ENCODE peak calls at places on chromosomes 2 and 18, in six cellular contexts. U, X, T, K, M and I are unnamed samples. For H3K4me1 and H3K27me3, the result is how much of the 10 kb centered on the place peaks cover.

GRCh38 chr2:62363166-62363565 is 142.8 kb downstream of the TMEM17 start:
- DNase-seq in M (no peak), K (no peak), T (no peak), X (no peak), U (no peak), I (no peak)

GRCh38 chr2:199431748-199432213 is 26.0 kb downstream of the SATB2 start:
- DNase-seq in T (no peak), X (no peak), K (no peak), U (no peak), M (no peak), I (no peak)

GRCh38 chr2:233990261-233990798 is 60.2 kb upstream of the SPP2 start:
- DNase-seq in U (no peak), M (no peak), T (no peak), X (peak), K (no peak), I (peak)

GRCh38 chr2:222673273-222673672 is 1.8 kb downstream of the MOGAT1 start:
- DNase-seq in T (no peak), X (no peak), M (no peak), U (no peak), K (no peak), I (no peak)

GRCh38 chr2:156663757-156664409 is 227.7 kb downstream of the GPD2 start:
- DNase-seq in K (no peak), X (no peak), M (no peak), U (no peak), T (no peak), I (no peak)

GRCh38 chr2:108583903-108584520 is 49.7 kb downstream of the LIMS1 start:
- DNase-seq in U (peak), T (no peak), M (no peak), X (peak), K (peak), I (peak)

GRCh38 chr2:119207447-119207846 is 16.2 kb upstream of the STEAP3 start:
- DNase-seq in M (no peak), U (no peak), K (no peak), T (no peak), X (peak), I (no peak)

GRCh38 chr18:42742474-42742873 is 373.0 kb downstream of the RIT2 start:
- DNase-seq in M (no peak), T (no peak), U (no peak), X (no peak), K (no peak), I (no peak)

GRCh38 chr2:182023235-182023634 is 37.6 kb downstream of the PPP1R1C start:
- DNase-seq in M (no peak), X (no peak), T (no peak), K (no peak), U (no peak), I (no peak)

GRCh38 chr2:56185101-56185581 is 1.4 kb downstream of the CCDC85A start:
- DNase-seq in M (no peak), T (peak), U (peak), X (peak), K (peak), I (no peak)

DNA sequence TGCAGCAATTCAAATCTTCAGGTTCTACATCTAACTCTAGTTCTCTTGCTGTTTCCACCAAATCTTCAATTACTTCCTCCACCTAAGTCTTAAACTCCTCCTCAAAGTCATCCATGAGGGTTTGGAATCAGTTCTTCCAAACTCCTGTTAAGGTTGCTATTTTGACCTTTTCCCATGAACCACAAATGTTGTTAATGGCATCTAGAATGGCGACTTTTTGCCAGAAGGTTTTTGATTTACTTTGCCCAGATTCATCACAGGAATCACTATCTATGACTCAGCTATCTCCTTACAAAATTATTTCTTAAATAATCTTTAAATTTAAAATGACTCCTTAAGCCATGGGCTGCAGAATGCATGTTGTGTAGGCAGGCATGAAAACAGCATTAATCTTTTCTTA is 368.9 kb upstream of the TNP1 start:
- DNase-seq in K (no peak), M (no peak), T (no peak), U (no peak), X (no peak), I (no peak)
- H3K4me1 ChIP-seq in K (under half), M (under half), T (under half), U (under half), X (under half), I (under half)

GRCh38 chr18:57437782-57438668 is 2.9 kb downstream of the ONECUT2 start:
- DNase-seq in X (peak), T (no peak), K (peak), M (no peak), U (peak), I (no peak)
- H3K4me3 ChIP-seq in X (no peak), T (peak), K (peak), M (no peak), U (peak), I (no peak)

DNA sequence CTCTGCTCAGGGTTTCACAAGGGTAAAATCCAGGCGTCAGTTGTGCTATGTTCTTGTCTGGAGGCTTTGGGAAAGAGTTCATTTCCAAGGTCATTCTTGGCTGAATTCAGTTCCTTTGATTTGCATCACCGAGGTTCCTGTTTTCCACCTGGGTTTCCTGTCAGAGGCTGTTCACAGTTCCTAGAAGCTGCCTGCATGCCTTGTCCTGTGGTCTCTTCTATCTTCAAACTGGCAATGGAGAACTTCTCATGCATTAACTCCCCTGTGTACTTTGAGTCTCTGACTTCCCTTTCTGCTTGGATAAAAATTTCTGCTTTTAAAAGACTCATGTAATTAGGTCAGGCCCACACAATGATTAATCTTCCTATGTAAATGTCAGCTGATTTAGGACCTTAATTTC is 499.3 kb upstream of the FANCL start:
- DNase-seq in X (no peak), K (no peak), T (no peak), M (no peak), U (no peak), I (no peak)
- H3K27me3 ChIP-seq in X (under half), K (under half), T (under half), M (under half), U (under half), I (under half)

DNA sequence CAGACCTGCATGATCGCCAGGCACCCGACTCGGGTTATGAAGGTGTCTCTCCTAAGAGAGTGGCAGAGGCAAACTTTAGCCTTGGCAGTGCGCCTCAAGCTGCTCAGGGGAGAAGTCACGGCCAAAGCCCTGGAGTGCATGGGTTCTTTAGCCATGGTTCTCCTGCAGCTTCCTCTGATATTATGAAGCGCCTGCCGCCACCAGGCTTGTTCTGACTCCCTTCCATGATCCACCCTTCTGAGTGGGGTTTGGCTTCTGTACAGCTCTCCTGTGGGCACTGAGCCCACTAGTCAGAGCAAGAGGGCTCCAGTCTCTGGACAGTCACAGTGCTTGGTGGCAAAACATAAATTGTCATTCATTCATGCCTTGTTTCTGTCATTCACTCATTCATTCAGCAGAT is 25.9 kb upstream of the TMBIM1 start:
- DNase-seq in X (no peak), U (no peak), M (no peak), K (no peak), T (no peak), I (no peak)
- H3K4me1 ChIP-seq in X (under half), U (under half), M (under half), K (under half), T (under half), I (under half)

DNA sequence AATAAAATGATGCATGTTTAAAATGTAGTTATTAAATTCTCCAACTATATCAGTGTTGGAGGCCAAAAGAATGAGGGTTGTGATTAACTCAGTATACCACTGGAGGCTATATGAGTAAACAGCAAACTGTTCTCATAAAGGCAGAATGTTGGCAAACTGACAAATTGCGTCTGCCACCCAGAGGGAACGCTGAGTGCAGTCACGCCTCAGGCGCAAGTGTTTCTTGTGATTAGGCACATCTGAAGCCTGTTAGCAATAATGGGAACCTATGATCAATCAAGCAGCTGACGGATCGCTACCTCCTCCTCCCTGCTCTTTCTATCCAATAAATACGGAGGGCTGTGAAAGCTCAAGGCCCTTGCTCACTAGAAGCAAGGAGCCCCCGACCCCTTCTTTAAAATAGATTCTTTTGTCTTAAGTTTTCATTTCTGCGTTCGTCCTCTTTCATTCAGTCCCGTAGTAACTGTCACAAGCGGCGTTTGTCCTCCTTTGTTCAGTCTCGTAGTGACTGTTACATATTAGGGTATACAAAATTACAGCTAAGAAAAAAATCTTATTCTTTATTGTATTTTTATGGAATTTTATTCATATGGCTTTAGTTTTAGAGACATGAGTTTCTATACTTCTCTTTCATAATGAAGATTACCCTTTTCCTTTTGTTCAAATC is 16.3 kb upstream of the RMND5A start:
- DNase-seq in U (no peak), M (no peak), T (peak), X (peak), K (peak), I (no peak)
- H3K4me3 ChIP-seq in U (no peak), M (no peak), T (peak), X (peak), K (peak), I (no peak)

GRCh38 chr2:240056678-240057077 is 3.4 kb upstream of the OR6B3 start:
- DNase-seq in X (no peak), U (no peak), K (no peak), M (no peak), T (no peak), I (no peak)
- H3K27me3 ChIP-seq in X (under half), U (under half), K (half or more), M (under half), T (half or more), I (under half)

GRCh38 chr2:239169311-239170048 is 231.3 kb downstream of the HDAC4 start:
- DNase-seq in M (peak), T (peak), K (no peak), U (no peak), X (no peak), I (no peak)

GRCh38 chr2:239171643-239172042 is 229.2 kb downstream of the HDAC4 start:
- DNase-seq in U (no peak), M (no peak), T (no peak), K (no peak), X (no peak), I (no peak)

GRCh38 chr2:239177325-239177724 is 223.5 kb downstream of the HDAC4 start:
- DNase-seq in K (no peak), U (no peak), T (peak), M (no peak), X (no peak), I (no peak)

GRCh38 chr2:239175181-239175580 is 225.6 kb downstream of the HDAC4 start:
- DNase-seq in M (no peak), T (no peak), X (no peak), K (no peak), U (no peak), I (no peak)

GRCh38 chr2:239173301-239173700 is 227.5 kb downstream of the HDAC4 start:
- DNase-seq in U (no peak), X (no peak), M (no peak), K (no peak), T (no peak), I (no peak)
- H3K4me1 ChIP-seq in U (under half), X (under half), M (under half), K (under half), T (under half), I (under half)

DNA sequence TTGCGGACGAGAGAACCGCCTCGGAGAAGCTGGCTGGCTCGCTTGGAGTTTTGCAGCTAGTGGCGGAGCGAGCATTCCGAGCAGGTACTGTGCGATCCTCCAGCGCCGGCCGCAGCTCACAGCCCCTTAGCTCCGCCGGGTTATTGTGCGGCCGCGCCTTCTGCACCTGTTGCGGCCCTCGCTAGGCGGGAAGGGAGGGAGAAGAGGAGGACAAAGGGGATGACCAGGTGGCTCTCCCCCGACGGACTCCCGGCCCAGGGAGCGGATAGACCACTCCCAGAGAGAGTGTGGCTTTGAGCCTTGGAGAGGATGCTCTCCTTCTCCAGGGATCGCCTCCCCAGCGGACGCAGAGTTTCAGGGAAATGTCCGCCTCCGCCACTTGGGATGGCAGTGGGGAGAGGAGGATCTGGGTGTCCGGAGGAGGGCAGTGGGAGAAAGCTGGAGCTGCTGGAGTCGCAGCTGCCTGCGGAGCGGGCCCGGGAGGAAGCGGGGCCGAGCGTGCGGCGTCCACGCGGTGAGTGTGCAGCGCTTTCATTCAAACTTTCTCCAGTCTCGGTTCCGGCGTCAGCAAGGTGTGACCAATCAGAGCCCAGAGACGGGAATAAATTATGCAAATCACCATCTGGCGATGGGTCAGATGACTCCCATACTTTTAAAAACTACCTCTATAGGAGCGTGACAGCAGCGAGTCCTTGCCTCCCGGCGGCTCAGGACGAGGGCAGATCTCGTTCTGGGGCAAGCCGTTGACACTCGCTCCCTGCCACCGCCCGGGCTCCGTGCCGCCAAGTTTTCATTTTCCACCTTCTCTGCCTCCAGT is at the start of gene LIPG:
- DNase-seq in M (peak), K (peak), X (peak), U (peak), T (no peak), I (peak)
- H3K4me3 ChIP-seq in M (peak), K (peak), X (peak), U (peak), T (peak), I (peak)

DNA sequence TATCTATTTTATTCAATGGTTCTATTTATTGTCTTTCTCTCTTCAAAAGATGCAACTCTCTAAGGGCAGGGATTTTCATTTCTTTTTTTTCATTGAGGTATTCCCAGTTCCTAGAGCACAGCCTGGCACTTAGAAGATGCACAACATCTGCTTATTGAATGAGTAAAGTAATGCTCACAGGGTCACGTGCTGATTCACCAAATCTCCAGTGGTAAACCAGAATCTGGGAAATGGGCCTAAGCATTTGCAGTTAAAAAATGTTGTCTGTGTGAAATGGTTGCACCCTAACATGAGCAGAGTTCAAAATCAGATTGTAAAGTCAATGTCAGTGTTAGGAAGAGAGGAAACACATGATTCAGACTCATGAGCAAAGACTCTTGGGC is 15.8 kb downstream of the SLC8A1 start:
- DNase-seq in U (no peak), M (no peak), X (no peak), T (no peak), K (no peak), I (no peak)
- H3K27me3 ChIP-seq in U (under half), M (under half), X (under half), T (under half), K (under half), I (under half)